ENCODE peak calls at places on chromosomes 11 and 22, in eight cellular contexts. A, X, T, N, F, W, S and P are unnamed samples.

GRCh38 chr11:121711900-121712424 is 259.2 kb upstream of the SORL1-AS1 start:
- DNase-seq in F (no peak), W (no peak), X (no peak), T (no peak), A (no peak), S (no peak), N (no peak), P (no peak)

GRCh38 chr11:69609351-69609750 is 31.6 kb upstream of the CCND1 start:
- DNase-seq in N (no peak), X (no peak), S (no peak), W (no peak), F (no peak), A (no peak), T (no peak), P (no peak)

GRCh38 chr11:121479355-121479754 is 26.6 kb upstream of the SORL1-AS1 start:
- DNase-seq in F (peak; percentile 81), A (no peak), W (no peak), T (no peak), S (no peak), X (no peak), N (no peak), P (no peak)

GRCh38 chr11:61585115-61585514 is 4.2 kb upstream of the SYT7 start:
- DNase-seq in N (no peak), W (no peak), A (no peak), F (no peak), S (no peak), X (no peak), T (no peak), P (no peak)

GRCh38 chr11:126398721-126399120 is 43.2 kb downstream of the ST3GAL4 start:
- DNase-seq in T (no peak), S (no peak), A (no peak), N (no peak), W (no peak), F (no peak), X (no peak), P (no peak)

GRCh38 chr22:42648368-42649260 is 578 bp downstream of the CYB5R3 start:
- DNase-seq in T (no peak), N (no peak), F (no peak), S (peak; percentile 89), X (peak; percentile 84), W (no peak), A (peak; percentile 79), P (peak; percentile 47)

GRCh38 chr11:122144752-122145151 is 28.7 kb upstream of the BLID start:
- DNase-seq in W (no peak), X (no peak), F (no peak), S (no peak), T (no peak), A (no peak), N (no peak), P (no peak)

GRCh38 chr11:91790346-91790745 is 434.3 kb upstream of the FAT3 start:
- DNase-seq in F (no peak), X (no peak), S (no peak), T (peak; percentile 23), N (no peak), W (no peak), A (no peak), P (no peak)

GRCh38 chr11:62544521-62545436 is 1.8 kb downstream of the AHNAK start:
- DNase-seq in W (no peak), T (no peak), N (no peak), X (no peak), A (no peak), F (no peak), S (peak; percentile 68), P (no peak)

GRCh38 chr11:6402561-6402981 is 12.3 kb downstream of the SMPD1 start:
- DNase-seq in W (no peak), N (no peak), A (no peak), X (no peak), T (no peak), S (peak; percentile 57), F (no peak), P (peak; percentile 28)

GRCh38 chr22:20459152-20459542 is 21.5 kb upstream of the SCARF2 start:
- DNase-seq in A (no peak), F (peak; percentile 34), T (no peak), N (no peak), S (no peak), W (no peak), X (peak; percentile 28), P (no peak)

DNA sequence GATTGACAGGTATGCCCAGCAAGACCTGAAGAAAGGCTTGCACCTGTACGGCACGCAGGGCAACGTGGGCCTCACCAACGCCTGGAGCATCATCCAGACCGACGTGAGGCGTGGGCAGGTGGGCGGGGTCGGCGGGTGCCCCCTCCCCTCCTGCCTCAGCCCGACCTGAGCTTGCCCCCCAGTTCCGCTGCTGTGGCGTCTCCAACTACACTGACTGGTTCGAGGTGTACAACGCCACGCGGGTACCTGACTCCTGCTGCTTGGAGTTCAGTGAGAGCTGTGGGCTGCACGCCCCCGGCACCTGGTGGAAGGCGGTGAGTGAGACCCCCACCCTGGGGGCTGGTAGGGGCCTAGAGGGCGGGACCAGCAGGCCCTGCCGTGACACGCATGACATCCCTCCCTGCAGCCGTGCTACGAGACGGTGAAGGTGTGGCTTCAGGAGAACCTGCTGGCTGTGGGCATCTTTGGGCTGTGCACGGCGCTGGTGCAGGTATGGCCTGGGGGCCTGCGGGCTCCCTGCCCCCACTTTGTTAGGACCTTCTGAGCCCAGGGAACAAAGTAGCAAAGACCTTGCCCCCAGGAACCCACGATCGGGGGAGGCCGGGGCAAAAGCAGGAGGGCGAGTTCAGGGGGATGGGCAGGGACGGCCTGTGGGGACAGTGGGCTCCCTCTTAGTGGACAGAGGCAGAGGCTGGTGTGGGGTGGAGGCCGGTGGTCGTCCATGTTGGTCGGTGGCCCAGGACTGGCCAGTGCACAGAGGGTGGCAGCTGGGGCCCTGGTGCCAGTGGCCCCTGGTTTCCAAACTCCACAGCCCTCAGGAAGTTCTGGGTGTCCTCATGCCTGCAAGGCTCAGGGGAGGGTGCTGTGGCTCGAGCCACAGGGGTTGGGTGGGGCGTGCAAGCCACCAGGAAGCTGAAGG is 23.1 kb downstream of the TSPAN4 start:
- DNase-seq in W (no peak), S (no peak), T (no peak), A (no peak), N (no peak), F (no peak), X (no peak), P (no peak)
- TF ChIP-seq POLR2AphosphoS5 in W (no peak), S (no peak), T (no peak), A (no peak), N (no peak), F (peak; percentile 25), X (peak; percentile 25), P (peak; percentile 13)

GRCh38 chr11:132064987-132065620 is 694.7 kb downstream of the NTM start:
- DNase-seq in T (no peak), N (no peak), A (no peak), S (no peak), F (no peak), X (no peak), W (no peak), P (peak; percentile 54)
- TF ChIP-seq POLR2AphosphoS5 in T (no peak), N (no peak), A (no peak), S (no peak), F (no peak), X (peak; percentile 20), W (no peak), P (no peak)

GRCh38 chr11:64935634-64936081 is at the start of gene GPHA2:
- DNase-seq in A (peak; percentile 50), X (no peak), F (peak; percentile 90), W (no peak), N (no peak), S (no peak), T (no peak), P (no peak)
- TF ChIP-seq POLR2AphosphoS5 in A (no peak), X (no peak), F (no peak), W (no peak), N (no peak), S (no peak), T (no peak), P (no peak)

DNA sequence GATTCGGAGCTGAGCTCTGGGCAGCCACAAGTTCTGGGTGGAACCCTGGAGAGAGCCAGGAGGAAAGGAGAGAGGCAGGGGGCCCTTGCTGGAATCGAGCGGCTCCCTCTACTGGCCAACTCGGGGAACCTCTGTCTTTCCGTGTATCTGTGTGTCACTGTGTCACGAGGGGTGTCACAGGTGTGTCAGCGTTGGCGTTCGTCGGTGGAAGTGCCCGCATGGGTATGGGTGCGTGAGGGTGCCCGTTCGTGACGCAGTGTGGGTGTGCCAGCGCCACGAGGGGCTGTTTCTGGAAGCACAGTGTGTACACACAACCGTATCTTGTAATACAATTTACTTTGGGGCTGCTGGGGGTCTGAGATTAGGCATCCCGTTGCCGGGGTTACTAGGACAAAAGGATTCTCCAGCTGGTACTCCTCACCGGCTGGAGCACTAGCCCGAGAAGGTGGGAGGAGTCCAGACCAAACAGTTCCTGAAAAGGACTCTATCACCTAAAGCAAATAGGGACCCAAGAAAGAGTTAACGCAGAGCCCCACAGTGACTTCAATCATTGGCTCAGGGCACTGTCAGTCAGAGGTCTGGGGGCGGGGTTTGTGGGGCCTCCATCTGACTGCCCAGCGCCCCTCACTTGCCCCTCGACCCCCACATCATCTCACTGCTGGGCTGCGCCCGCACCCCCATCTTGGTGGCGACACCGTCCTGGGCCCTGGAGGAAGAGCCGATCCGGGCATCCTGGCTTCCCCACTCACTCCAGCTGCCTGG is 2.6 kb upstream of the BCL9L start:
- DNase-seq in T (peak; percentile 95), S (peak; percentile 95), X (peak; percentile 95), F (peak; percentile 93), A (peak; percentile 94), W (peak; percentile 97), N (peak; percentile 96), P (peak; percentile 92)
- TF ChIP-seq POLR2AphosphoS5 in T (no peak), S (peak; percentile 56), X (peak; percentile 84), F (peak; percentile 29), A (peak; percentile 76), W (no peak), N (peak; percentile 13), P (no peak)

GRCh38 chr11:44979536-44980399 is 29.1 kb upstream of the TP53I11 start:
- DNase-seq in N (peak; percentile 10), X (peak; percentile 68), S (peak; percentile 85), T (no peak), W (peak; percentile 78), F (peak; percentile 43), A (peak; percentile 92), P (no peak)

GRCh38 chr11:44978279-44978960 is 27.7 kb upstream of the TP53I11 start:
- DNase-seq in F (no peak), X (no peak), A (no peak), T (no peak), W (no peak), S (no peak), N (no peak), P (no peak)

GRCh38 chr11:44980533-44981427 is 30.1 kb upstream of the TP53I11 start:
- DNase-seq in F (no peak), S (peak; percentile 40), A (no peak), N (no peak), T (no peak), X (peak; percentile 79), W (no peak), P (no peak)

GRCh38 chr11:44977493-44977984 is 26.9 kb upstream of the TP53I11 start:
- DNase-seq in W (no peak), T (peak; percentile 57), F (peak; percentile 53), X (no peak), N (no peak), S (peak; percentile 41), A (peak; percentile 55), P (no peak)

DNA sequence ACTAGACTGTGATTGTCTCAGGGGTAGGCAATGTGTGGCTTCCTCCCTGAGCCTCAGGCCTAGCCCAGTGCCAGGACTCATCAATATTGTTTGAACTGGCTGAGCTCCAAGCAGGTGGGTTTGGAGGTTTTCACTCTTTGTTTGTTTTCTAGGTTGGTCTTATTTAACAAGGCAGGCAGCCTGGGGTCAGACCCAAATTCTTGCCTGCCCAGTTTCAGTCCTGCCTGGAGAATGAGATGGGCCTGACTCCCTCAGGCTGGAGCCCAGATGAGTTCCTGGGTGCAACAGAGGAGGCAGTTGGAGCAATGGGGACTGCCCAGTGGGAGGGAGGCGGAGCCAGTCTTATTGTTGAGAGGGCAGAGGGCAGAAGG is 28.3 kb upstream of the TP53I11 start:
- DNase-seq in S (peak; percentile 84), N (no peak), T (no peak), F (no peak), A (peak; percentile 89), W (peak; percentile 61), X (peak; percentile 59), P (no peak)
- TF ChIP-seq POLR2AphosphoS5 in S (no peak), N (no peak), T (no peak), F (no peak), A (peak; percentile 82), W (peak; percentile 78), X (no peak), P (no peak)